ENCODE peak calls at places on chromosomes 12 and 14, in eight cellular contexts. K, C, T, L, B, X, U and J are unnamed samples.

GRCh38 chr14:74653386-74654138 is 41.5 kb upstream of the LTBP2 start:
- DNase-seq in K (no peak), C (no peak), T (no peak), L (no peak), B (no peak), X (no peak), U (no peak), J (no peak)

GRCh38 chr12:51846911-51847829 is 1.3 kb downstream of the FIGNL2 start:
- DNase-seq in K (peak; percentile 41), C (no peak), T (no peak), L (peak; percentile 20), B (no peak), X (no peak), U (no peak), J (peak; percentile 56)

GRCh38 chr14:89899917-89900680 is 54.4 kb downstream of the EFCAB11 start:
- DNase-seq in K (no peak), C (no peak), T (no peak), L (peak; percentile 50), B (peak; percentile 16), X (no peak), U (no peak), J (no peak)

GRCh38 chr14:80364274-80364673 is 153.0 kb upstream of the DIO2 start:
- DNase-seq in K (no peak), C (no peak), T (no peak), L (peak; percentile 55), B (no peak), X (no peak), U (no peak), J (no peak)

GRCh38 chr12:53423597-53423996 is at the start of gene AMHR2:
- DNase-seq in K (peak; percentile 55), C (no peak), T (no peak), L (no peak), B (no peak), X (no peak), U (no peak), J (no peak)

GRCh38 chr12:132554857-132555630 is 55.3 kb downstream of the LRCOL1 start:
- DNase-seq in K (no peak), C (no peak), T (no peak), L (peak; percentile 13), B (peak; percentile 26), X (no peak), U (no peak), J (no peak)

GRCh38 chr12:98955284-98955683 is 310.2 kb downstream of the APAF1 start:
- DNase-seq in K (no peak), C (no peak), T (no peak), L (peak; percentile 4), B (no peak), X (no peak), U (no peak), J (no peak)

GRCh38 chr12:50043308-50043707 is 14.1 kb upstream of the ASIC1 start:
- DNase-seq in K (no peak), C (no peak), T (no peak), L (no peak), B (no peak), X (no peak), U (no peak), J (no peak)

GRCh38 chr14:105108516-105108864 is 43.3 kb upstream of the GPR132 start:
- DNase-seq in K (no peak), C (no peak), T (no peak), L (no peak), B (no peak), X (no peak), U (no peak), J (no peak)

GRCh38 chr12:89525002-89525823 is 617 bp upstream of the GALNT4 start:
- DNase-seq in K (peak; percentile 68), C (peak; percentile 52), T (peak; percentile 29), L (no peak), B (peak; percentile 50), X (no peak), U (no peak), J (peak; percentile 68)

DNA sequence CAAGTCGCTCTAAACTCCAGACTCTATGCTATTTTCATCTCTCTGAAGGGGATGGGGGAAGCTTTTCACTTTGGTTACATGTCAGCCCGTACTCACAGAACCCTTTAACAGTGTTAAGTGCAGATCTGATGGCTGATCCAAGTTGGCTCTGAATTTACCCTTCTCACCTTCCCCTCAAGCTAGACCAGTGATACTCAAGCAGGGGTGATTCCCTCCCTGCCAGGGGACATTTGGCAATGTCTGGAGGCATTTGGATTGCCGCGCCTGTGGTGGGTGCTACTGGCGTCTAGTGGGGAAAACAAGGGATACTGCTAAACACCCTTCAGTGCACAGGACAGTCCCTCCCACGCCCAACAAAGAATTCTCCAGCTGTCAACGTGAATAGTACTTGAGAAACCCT is 6.0 kb upstream of the TEX52 start:
- DNase-seq in K (no peak), C (no peak), T (no peak), L (no peak), B (no peak), X (no peak), U (no peak), J (no peak)
- H3K36me3 ChIP-seq in K (no peaks in the 10 kb centered on the region), C (no peaks in the 10 kb centered on the region), T (peaks cover 13% of the 10 kb centered on the region), L (no peaks in the 10 kb centered on the region), B (no peaks in the 10 kb centered on the region), X (no peaks in the 10 kb centered on the region), U (no peaks in the 10 kb centered on the region), J (no peaks in the 10 kb centered on the region)

GRCh38 chr14:39182770-39183684 is 8.0 kb downstream of the PNN start:
- DNase-seq in K (no peak), C (no peak), T (no peak), L (no peak), B (no peak), X (no peak), U (no peak), J (no peak)

GRCh38 chr14:39186941-39187525 is 12.0 kb downstream of the PNN start:
- DNase-seq in K (no peak), C (no peak), T (no peak), L (no peak), B (no peak), X (no peak), U (no peak), J (no peak)

GRCh38 chr14:39185256-39186049 is 10.4 kb downstream of the PNN start:
- DNase-seq in K (no peak), C (no peak), T (no peak), L (no peak), B (no peak), X (no peak), U (no peak), J (no peak)

GRCh38 chr14:39181693-39182047 is 6.6 kb downstream of the PNN start:
- DNase-seq in K (no peak), C (no peak), T (no peak), L (no peak), B (no peak), X (no peak), U (no peak), J (no peak)

GRCh38 chr14:39184628-39185255 is 9.7 kb downstream of the PNN start:
- DNase-seq in K (no peak), C (no peak), T (no peak), L (no peak), B (no peak), X (no peak), U (no peak), J (no peak)
- H3K36me3 ChIP-seq in K (no peaks in the 10 kb centered on the region), C (peaks cover 9% of the 10 kb centered on the region), T (peaks cover 47% of the 10 kb centered on the region), L (peaks cover 42% of the 10 kb centered on the region), B (peaks cover 21% of the 10 kb centered on the region), X (peaks cover 13% of the 10 kb centered on the region), U (peaks cover 34% of the 10 kb centered on the region), J (peaks cover 54% of the 10 kb centered on the region)

GRCh38 chr12:46221255-46222128 is 47.4 kb downstream of the SLC38A1 start:
- DNase-seq in K (no peak), C (no peak), T (no peak), L (peak; percentile 68), B (no peak), X (no peak), U (no peak), J (no peak)
- H3K36me3 ChIP-seq in K (no peaks in the 10 kb centered on the region), C (no peaks in the 10 kb centered on the region), T (peaks cover 31% of the 10 kb centered on the region), L (peaks cover 24% of the 10 kb centered on the region), B (no peaks in the 10 kb centered on the region), X (no peaks in the 10 kb centered on the region), U (peaks cover 17% of the 10 kb centered on the region), J (no peaks in the 10 kb centered on the region)

GRCh38 chr12:109592905-109593272 is 19.3 kb downstream of the MVK start:
- DNase-seq in K (no peak), C (no peak), T (no peak), L (no peak), B (no peak), X (no peak), U (no peak), J (no peak)
- H3K36me3 ChIP-seq in K (no peaks in the 10 kb centered on the region), C (peaks cover 4% of the 10 kb centered on the region), T (peaks cover 2% of the 10 kb centered on the region), L (peaks cover 5% of the 10 kb centered on the region), B (no peaks in the 10 kb centered on the region), X (peaks cover 8% of the 10 kb centered on the region), U (no peaks in the 10 kb centered on the region), J (peaks cover 43% of the 10 kb centered on the region)

GRCh38 chr14:99516156-99517045 is 35.2 kb downstream of the CCNK start:
- DNase-seq in K (peak; percentile 34), C (peak; percentile 48), T (no peak), L (no peak), B (no peak), X (no peak), U (no peak), J (no peak)
- H3K36me3 ChIP-seq in K (no peaks in the 10 kb centered on the region), C (no peaks in the 10 kb centered on the region), T (peaks cover 3% of the 10 kb centered on the region), L (peaks cover 8% of the 10 kb centered on the region), B (no peaks in the 10 kb centered on the region), X (no peaks in the 10 kb centered on the region), U (no peaks in the 10 kb centered on the region), J (peaks cover 38% of the 10 kb centered on the region)

GRCh38 chr12:12977231-12977630 is 22.8 kb downstream of the HEBP1 start:
- DNase-seq in K (no peak), C (no peak), T (no peak), L (no peak), B (no peak), X (no peak), U (no peak), J (no peak)

GRCh38 chr12:12976366-12976765 is 23.7 kb downstream of the HEBP1 start:
- DNase-seq in K (no peak), C (no peak), T (no peak), L (peak; percentile 91), B (no peak), X (peak; percentile 31), U (no peak), J (no peak)

GRCh38 chr12:12975322-12976077 is 23.5 kb upstream of the GPRC5D start:
- DNase-seq in K (no peak), C (no peak), T (no peak), L (peak; percentile 60), B (no peak), X (no peak), U (no peak), J (no peak)

GRCh38 chr12:12974211-12974610 is 22.2 kb upstream of the GPRC5D start:
- DNase-seq in K (no peak), C (no peak), T (no peak), L (no peak), B (no peak), X (no peak), U (no peak), J (no peak)

GRCh38 chr12:12973019-12973418 is 21.0 kb upstream of the GPRC5D start:
- DNase-seq in K (no peak), C (no peak), T (no peak), L (no peak), B (no peak), X (no peak), U (no peak), J (no peak)
- H3K36me3 ChIP-seq in K (no peaks in the 10 kb centered on the region), C (peaks cover 5% of the 10 kb centered on the region), T (peaks cover 8% of the 10 kb centered on the region), L (no peaks in the 10 kb centered on the region), B (no peaks in the 10 kb centered on the region), X (peaks cover 32% of the 10 kb centered on the region), U (no peaks in the 10 kb centered on the region), J (peaks cover 70% of the 10 kb centered on the region)

GRCh38 chr12:114361992-114362391 is 44.0 kb downstream of the TBX5 start:
- DNase-seq in K (no peak), C (no peak), T (no peak), L (no peak), B (no peak), X (no peak), U (no peak), J (no peak)
- H3K36me3 ChIP-seq in K (no peaks in the 10 kb centered on the region), C (no peaks in the 10 kb centered on the region), T (no peaks in the 10 kb centered on the region), L (peaks cover 69% of the 10 kb centered on the region), B (no peaks in the 10 kb centered on the region), X (no peaks in the 10 kb centered on the region), U (no peaks in the 10 kb centered on the region), J (peaks cover 22% of the 10 kb centered on the region)